ENCODE peak calls at places on chromosomes 6 and 20, in six cellular contexts. C is Panc1; S is psoas muscle; F is CD8-positive, alpha-beta T cell; X is brain microvascular endothelial cell; M is dorsolateral prefrontal cortex. Y is an unnamed sample.

GRCh38 chr6:130713144-130713543 is 114.1 kb upstream of the SMLR1 start:
- DNase-seq in X (no peak), S (no peak), F (no peak), C (no peak), M (peak; percentile 59), Y (no peak)

GRCh38 chr20:33798444-33798843 is 12.7 kb upstream of the CHMP4B start:
- DNase-seq in X (no peak), F (no peak), S (no peak), M (no peak), C (no peak), Y (no peak)

GRCh38 chr6:144151010-144151727 is 852 bp downstream of the STX11 start:
- DNase-seq in X (no peak), F (peak; percentile 37), C (peak; percentile 17), S (no peak), M (no peak), Y (peak; percentile 30)

GRCh38 chr6:75526502-75527127 is 33.0 kb upstream of the FILIP1 start:
- DNase-seq in M (no peak), S (peak; percentile 15), F (peak; percentile 22), C (peak; percentile 38), X (peak; percentile 83), Y (no peak)

GRCh38 chr20:41363601-41364000 is 3.0 kb downstream of the EMILIN3 start:
- DNase-seq in X (no peak), C (no peak), S (no peak), F (no peak), M (no peak), Y (no peak)

GRCh38 chr6:40807484-40807883 is 220.3 kb upstream of the LRFN2 start:
- DNase-seq in M (no peak), C (no peak), X (no peak), S (no peak), F (no peak), Y (peak; percentile 4)

GRCh38 chr6:26556263-26557070 is 18.3 kb downstream of the HMGN4 start:
- DNase-seq in X (peak; percentile 95), M (peak; percentile 57), F (no peak), S (peak; percentile 45), C (peak; percentile 98), Y (peak; percentile 90)

GRCh38 chr6:134908906-134909516 is 40.9 kb downstream of the ALDH8A1 start:
- DNase-seq in M (peak; percentile 69), S (peak; percentile 84), X (peak; percentile 99), F (no peak), C (peak; percentile 90), Y (peak; percentile 100)

GRCh38 chr6:137819740-137820139 is 47.3 kb upstream of the TNFAIP3 start:
- DNase-seq in F (no peak), M (no peak), S (no peak), X (no peak), C (no peak), Y (no peak)

GRCh38 chr6:137217801-137218472 is 1.2 kb downstream of the IFNGR1 start:
- DNase-seq in X (no peak), M (no peak), F (no peak), C (no peak), S (no peak), Y (peak; percentile 25)

GRCh38 chr20:11970243-11970836 is 52.6 kb downstream of the BTBD3 start:
- DNase-seq in C (no peak), S (no peak), X (no peak), M (no peak), F (no peak), Y (no peak)

DNA sequence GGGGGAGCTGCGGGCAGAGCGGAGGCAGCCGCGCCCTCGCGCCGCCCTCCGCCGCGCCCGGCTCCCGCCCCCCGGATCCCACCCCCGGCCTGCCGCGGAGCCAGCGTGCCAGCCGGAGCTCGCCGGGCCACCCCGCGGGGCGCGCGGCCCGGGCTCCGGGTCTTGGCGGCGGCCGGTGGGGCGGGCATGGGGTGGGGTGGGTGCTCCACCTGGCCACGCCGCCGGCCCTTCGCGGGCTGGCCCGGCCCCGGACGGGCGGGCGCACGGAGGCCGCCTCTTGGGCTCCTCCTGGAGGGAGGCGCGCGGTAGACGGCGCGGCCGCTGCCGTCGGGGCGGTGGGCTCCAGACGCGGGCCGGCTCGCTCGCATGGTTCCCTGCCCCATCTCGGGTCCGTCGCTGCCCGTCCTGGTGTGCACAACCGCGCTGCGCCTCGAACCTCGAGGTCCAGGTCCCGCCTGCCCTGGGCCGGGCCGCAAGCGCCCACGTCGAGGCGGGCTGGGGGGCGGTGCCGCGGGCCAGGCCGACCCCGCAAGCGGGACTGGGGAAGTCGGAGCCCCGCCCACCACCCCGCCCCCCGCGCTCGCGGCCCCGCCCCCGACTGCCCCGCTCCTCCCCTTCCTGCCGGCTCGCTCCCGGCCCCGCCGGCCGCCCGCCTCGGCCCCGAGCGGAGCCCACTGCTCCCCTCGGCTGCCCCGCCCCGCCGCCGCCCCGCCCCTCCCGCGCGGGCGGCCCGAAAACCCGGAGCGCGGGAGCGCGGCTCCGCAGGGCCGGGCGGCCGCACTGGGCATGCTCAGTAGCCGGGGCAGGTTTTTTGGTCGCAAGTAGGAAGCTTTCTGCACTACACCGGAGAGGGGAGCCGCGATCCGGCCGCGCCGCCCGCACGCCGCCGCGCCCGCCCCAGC is at the start of gene CDYL:
- DNase-seq in X (peak; percentile 67), C (no peak), M (peak; percentile 73), S (peak; percentile 91), F (peak; percentile 85), Y (peak; percentile 81)
- H3K27ac ChIP-seq in X (peak within 1 kb of the TSS; percentile 48), C (peak within 1 kb of the TSS; percentile 89), M (no peak within 1 kb of the TSS), S (peak within 1 kb of the TSS; percentile 75), F (peak within 1 kb of the TSS; percentile 38), Y (peak within 1 kb of the TSS; percentile 90)

DNA sequence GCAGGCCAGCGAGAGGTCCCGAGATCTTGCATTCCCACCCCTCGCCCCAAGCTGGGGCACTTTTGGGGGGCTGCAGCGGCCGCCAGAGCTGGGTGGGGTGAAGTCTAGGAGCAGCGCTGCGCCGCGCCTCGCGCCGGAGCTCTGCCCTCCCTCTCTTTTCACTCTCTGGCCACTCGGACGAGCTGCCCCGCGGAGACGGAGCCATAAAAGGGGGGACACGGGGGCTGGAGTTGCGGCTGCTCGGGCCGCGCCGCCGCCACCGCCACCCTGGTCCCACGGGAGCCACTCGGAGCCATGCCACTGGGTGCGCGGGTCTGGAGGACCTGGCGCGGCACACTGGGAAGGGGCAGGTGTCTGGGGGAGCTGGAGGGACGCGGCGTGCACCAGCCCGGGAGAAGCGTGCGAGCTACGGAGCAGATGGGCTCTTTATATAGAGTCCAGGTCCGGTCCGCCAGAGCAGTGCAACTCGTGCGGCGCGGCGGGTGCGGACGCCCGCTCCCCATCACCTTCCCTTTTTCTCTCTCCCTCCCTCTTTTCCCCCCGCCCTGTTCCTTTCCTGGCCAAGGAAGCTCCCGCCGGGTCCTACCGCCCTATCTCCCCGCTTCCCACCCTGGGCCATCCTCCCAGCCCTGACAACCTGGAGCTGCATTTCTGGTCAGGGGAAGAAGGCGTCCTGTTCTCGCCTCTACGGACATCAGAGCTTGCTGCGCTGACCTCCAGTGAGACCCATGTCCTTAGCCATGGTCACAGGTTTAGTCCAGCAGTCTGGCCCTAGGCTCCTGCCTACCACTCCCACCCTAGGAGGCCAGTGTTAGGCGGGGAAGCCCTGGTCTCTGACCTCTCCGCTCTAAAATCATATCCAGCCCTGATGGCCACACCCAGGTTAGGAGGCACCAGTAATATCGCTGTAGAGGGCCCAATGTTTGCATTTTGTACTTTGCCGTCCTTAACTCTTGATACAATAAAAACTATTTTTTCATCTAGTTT is 883 bp upstream of the HTR1B start:
- DNase-seq in S (peak; percentile 6), M (peak; percentile 41), X (no peak), C (no peak), F (no peak), Y (peak; percentile 32)
- H3K27me3 ChIP-seq in S (peaks cover 4% of the 10 kb centered on the region), M (peaks cover 59% of the 10 kb centered on the region), X (no peaks in the 10 kb centered on the region), C (no peaks in the 10 kb centered on the region), F (no peaks in the 10 kb centered on the region), Y (peaks cover 25% of the 10 kb centered on the region)

DNA sequence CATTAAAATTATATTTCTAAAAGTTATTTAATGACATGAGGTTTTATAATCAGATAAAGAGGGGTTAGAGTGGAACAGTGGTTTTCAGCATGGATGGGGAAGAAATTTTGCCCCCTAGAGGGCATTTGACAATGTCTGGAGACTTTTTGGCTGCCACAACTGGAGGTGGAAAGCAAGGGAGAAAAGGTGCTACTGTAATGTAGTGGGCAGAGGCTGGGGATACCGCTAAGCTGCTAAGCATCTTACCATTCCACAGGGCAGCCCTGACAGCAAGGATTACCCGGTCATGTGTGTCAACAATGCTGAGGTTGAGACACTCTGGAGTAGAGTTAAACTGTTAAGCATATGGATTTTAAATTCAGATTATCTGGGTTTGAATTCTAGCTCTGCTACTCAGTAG is 52.9 kb upstream of the FABP7 start:
- DNase-seq in X (peak; percentile 18), M (no peak), F (no peak), C (no peak), S (no peak), Y (peak; percentile 24)
- TF ChIP-seq CTCF in X (peak; percentile 79), M (peak; percentile 53), F (peak; percentile 23), C (peak; percentile 78), S (peak; percentile 33), Y (peak; percentile 74)

GRCh38 chr6:73388800-73389512 is 5.7 kb upstream of the DDX43 start:
- DNase-seq in S (peak; percentile 25), M (peak; percentile 48), X (peak; percentile 49), F (peak; percentile 43), C (peak; percentile 67), Y (peak; percentile 70)
- H3K27ac ChIP-seq in S (no peak overlapping the region), M (no peak overlapping the region), X (no peak overlapping the region), F (peak overlapping the region; percentile 28), C (peak overlapping the region; percentile 87), Y (peak overlapping the region; percentile 2)

GRCh38 chr6:27726620-27727023 is 185.6 kb downstream of the OR2B2 start:
- DNase-seq in F (no peak), C (peak; percentile 71), S (no peak), X (peak; percentile 60), M (no peak), Y (peak; percentile 40)
- H3K27me3 ChIP-seq in F (no peaks in the 10 kb centered on the region), C (peaks cover 3% of the 10 kb centered on the region), S (peaks cover 6% of the 10 kb centered on the region), X (no peaks in the 10 kb centered on the region), M (peaks cover 11% of the 10 kb centered on the region), Y (peaks cover 11% of the 10 kb centered on the region)